ENCODE peak calls at places on chromosome X, in six cellular contexts. D is coronary artery, M is A673, A is cardiac fibroblast, L is upper lobe of right lung, Q is mammary epithelial cell. C is an unnamed sample.

GRCh38 chrX:70033348-70033747 is 16.4 kb downstream of the AWAT2 start:
- DNase-seq in Q (no peak), D (no peak), M (peak; percentile 52), L (peak; percentile 64), A (peak; percentile 51), C (no peak)

GRCh38 chrX:27893211-27893610 is 85.4 kb downstream of the MAGEB10 start:
- DNase-seq in L (no peak), A (no peak), D (no peak), M (no peak), Q (no peak), C (no peak)

GRCh38 chrX:30577362-30577961 is at the start of gene TASL:
- DNase-seq in A (no peak), D (no peak), Q (no peak), L (no peak), M (no peak), C (no peak)

GRCh38 chrX:95346854-95347253 is 1337.8 kb upstream of the DIAPH2 start:
- DNase-seq in D (no peak), M (peak; percentile 39), L (no peak), Q (peak; percentile 3), A (peak; percentile 0), C (no peak)

GRCh38 chrX:1246816-1247215 is 21.8 kb upstream of the CSF2RA start:
- DNase-seq in L (peak; percentile 83), A (peak; percentile 33), D (no peak), M (peak; percentile 85), Q (peak; percentile 35), C (no peak)

GRCh38 chrX:123899701-123900100 is 39.8 kb downstream of the XIAP start:
- DNase-seq in A (peak; percentile 16), L (no peak), M (peak; percentile 23), D (no peak), Q (no peak), C (no peak)

GRCh38 chrX:119145241-119145653 is 17.6 kb upstream of the KIAA1210 start:
- DNase-seq in D (no peak), Q (peak; percentile 4), M (peak; percentile 21), L (no peak), A (peak; percentile 21), C (no peak)

GRCh38 chrX:17585006-17585405 is 152.3 kb upstream of the SCML1 start:
- DNase-seq in D (no peak), A (no peak), Q (no peak), L (no peak), M (no peak), C (no peak)

GRCh38 chrX:21700289-21700688 is 42.2 kb upstream of the KLHL34 start:
- DNase-seq in M (no peak), Q (no peak), L (no peak), D (no peak), A (no peak), C (no peak)

GRCh38 chrX:78327370-78328048 is at the start of gene CYSLTR1:
- DNase-seq in Q (no peak), L (no peak), D (no peak), M (peak; percentile 25), A (no peak), C (no peak)

GRCh38 chrX:131068945-131069719 is 11.0 kb downstream of the ARHGAP36 start:
- DNase-seq in D (no peak), M (peak; percentile 51), A (peak; percentile 3), Q (no peak), L (no peak), C (no peak)

GRCh38 chrX:47030339-47030738 is 47.9 kb upstream of the RGN start:
- DNase-seq in A (peak; percentile 77), Q (peak; percentile 40), M (peak; percentile 85), D (no peak), L (no peak), C (peak; percentile 25)

GRCh38 chrX:675896-676295 is 45.3 kb downstream of the SHOX start:
- DNase-seq in L (no peak), D (no peak), A (no peak), Q (no peak), M (no peak), C (no peak)

GRCh38 chrX:104255465-104255864 is 732 bp upstream of the ESX1 start:
- DNase-seq in A (no peak), Q (peak; percentile 2), M (no peak), L (no peak), D (no peak), C (no peak)

GRCh38 chrX:71292669-71293379 is 8.7 kb upstream of the ITGB1BP2 start:
- DNase-seq in L (no peak), A (no peak), Q (no peak), D (no peak), M (no peak), C (no peak)

GRCh38 chrX:65195621-65196020 is 219.4 kb upstream of the ZC4H2 start:
- DNase-seq in A (no peak), M (no peak), L (no peak), D (no peak), Q (no peak), C (no peak)

GRCh38 chrX:10326578-10326977 is 169.8 kb downstream of the CLCN4 start:
- DNase-seq in L (no peak), D (no peak), Q (no peak), A (peak; percentile 60), M (peak; percentile 23), C (no peak)

GRCh38 chrX:142052238-142052637 is 148.5 kb downstream of the MAGEC1 start:
- DNase-seq in D (no peak), A (no peak), M (no peak), Q (no peak), L (no peak), C (no peak)

GRCh38 chrX:23332101-23332887 is 2.4 kb upstream of the PTCHD1 start:
- DNase-seq in L (no peak), Q (no peak), D (no peak), M (no peak), A (no peak), C (no peak)

GRCh38 chrX:103362504-103362903 is 6.2 kb downstream of the TCEAL9 start:
- DNase-seq in A (peak; percentile 62), D (no peak), M (no peak), L (no peak), Q (no peak), C (peak; percentile 23)

GRCh38 chrX:68693481-68694410 is 46.3 kb downstream of the STARD8 start:
- DNase-seq in Q (peak; percentile 4), L (peak; percentile 87), A (peak; percentile 73), D (peak; percentile 82), M (peak; percentile 49), C (no peak)

GRCh38 chrX:20906571-20906970 is 467.6 kb upstream of the CNKSR2 start:
- DNase-seq in M (no peak), D (no peak), L (no peak), A (no peak), Q (peak; percentile 83), C (no peak)

GRCh38 chrX:87517571-87518141 is at the start of gene KLHL4:
- DNase-seq in L (no peak), M (peak; percentile 3), Q (peak; percentile 82), A (peak; percentile 93), D (no peak), C (peak; percentile 79)

GRCh38 chrX:16892504-16893362 is 22.6 kb upstream of the RBBP7 start:
- DNase-seq in A (peak; percentile 85), Q (peak; percentile 72), D (no peak), M (peak; percentile 91), L (no peak), C (no peak)

GRCh38 chrX:152915541-152916241 is 17.8 kb downstream of the ZNF185 start:
- DNase-seq in M (peak; percentile 64), Q (peak; percentile 20), D (no peak), A (peak; percentile 38), L (no peak), C (no peak)
- TF ChIP-seq CTCF in M (peak; percentile 72), Q (peak; percentile 45), D (peak; percentile 31), A (peak; percentile 61), L (peak; percentile 45), C (peak; percentile 46)

GRCh38 chrX:13087322-13088154 is 43.1 kb upstream of the FAM9C start:
- DNase-seq in L (no peak), Q (peak; percentile 95), A (peak; percentile 46), D (no peak), M (peak; percentile 34), C (peak; percentile 71)

GRCh38 chrX:13084611-13085010 is 40.2 kb upstream of the FAM9C start:
- DNase-seq in Q (no peak), D (no peak), A (no peak), M (no peak), L (no peak), C (no peak)

GRCh38 chrX:13085533-13085932 is 41.1 kb upstream of the FAM9C start:
- DNase-seq in A (no peak), D (no peak), L (no peak), M (no peak), Q (no peak), C (no peak)

GRCh38 chrX:13088155-13088485 is 43.7 kb upstream of the FAM9C start:
- DNase-seq in Q (no peak), A (no peak), D (no peak), M (no peak), L (no peak), C (no peak)

GRCh38 chrX:13086076-13086475 is 41.7 kb upstream of the FAM9C start:
- DNase-seq in A (no peak), Q (no peak), M (no peak), L (no peak), D (no peak), C (no peak)
- H3K4me3 ChIP-seq in A (no peak overlapping the region), Q (no peak overlapping the region), M (no peak overlapping the region), L (no peak overlapping the region), D (no peak overlapping the region), C (no peak overlapping the region)

DNA sequence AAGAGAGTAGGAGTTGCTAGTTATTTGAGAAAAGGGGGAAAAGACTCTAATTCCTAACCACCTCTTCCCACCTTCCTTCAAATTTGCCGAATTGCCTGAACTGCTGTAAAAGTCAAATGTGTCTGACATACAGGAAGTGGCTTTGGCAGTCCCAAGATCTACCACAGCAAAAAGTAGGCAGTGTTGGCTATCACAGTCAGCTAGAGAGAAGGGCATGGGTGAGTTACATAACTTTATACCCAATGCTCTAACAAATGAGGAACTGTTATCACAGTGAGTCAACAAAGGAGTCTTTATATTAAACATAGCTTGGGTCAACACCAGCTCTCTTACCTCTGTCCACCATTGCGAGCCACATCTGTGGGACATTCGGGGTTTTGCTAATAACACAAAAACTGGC is 2.4 kb upstream of the MBNL3 start:
- DNase-seq in Q (peak; percentile 65), L (no peak), D (no peak), M (peak; percentile 18), A (no peak), C (no peak)
- TF ChIP-seq CTCF in Q (peak; percentile 35), L (peak; percentile 15), D (no peak), M (no peak), A (no peak), C (no peak)

DNA sequence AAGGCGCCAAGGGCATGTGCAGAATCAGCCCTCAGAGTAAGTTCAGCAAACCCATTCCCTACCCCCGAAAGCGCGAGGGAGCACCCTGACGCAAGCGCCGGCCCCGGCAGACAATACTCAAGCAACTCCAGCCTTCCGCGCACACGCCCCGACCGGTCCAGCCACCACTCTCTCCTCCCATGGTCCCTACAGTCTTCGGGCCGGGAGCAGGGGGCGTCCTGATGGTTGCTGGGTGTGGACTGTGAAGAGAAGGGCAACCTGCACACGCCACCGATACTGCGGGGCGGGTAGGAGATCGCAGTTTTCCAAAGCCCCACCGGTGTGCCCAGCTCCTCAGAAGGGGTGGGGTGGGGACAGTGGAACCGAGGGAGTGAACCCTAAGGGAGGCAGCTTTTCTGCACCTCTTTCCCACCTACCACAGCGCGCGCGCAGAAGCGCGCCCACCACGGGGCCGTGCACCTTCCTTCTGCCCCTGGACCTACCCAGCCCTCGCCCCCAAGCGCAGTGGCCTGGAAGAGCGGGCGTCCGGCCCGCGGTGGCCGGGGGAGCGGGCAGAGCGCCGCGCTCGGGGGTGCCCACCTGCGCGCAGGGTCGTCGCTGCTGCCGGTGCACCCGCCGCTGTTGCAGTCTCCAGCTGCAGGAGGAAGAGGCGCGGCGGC is 650.2 kb upstream of the DIPK2B start:
- DNase-seq in Q (peak; percentile 44), L (peak; percentile 66), A (peak; percentile 27), D (no peak), M (peak; percentile 66), C (no peak)
- H3K4me3 ChIP-seq in Q (peak overlapping the region; percentile 77), L (peak overlapping the region; percentile 60), A (peak overlapping the region; percentile 68), D (peak overlapping the region; percentile 77), M (peak overlapping the region; percentile 65), C (peak overlapping the region; percentile 62)

GRCh38 chrX:135707880-135708279 is 5.6 kb upstream of the CT45A1 start:
- DNase-seq in A (no peak), L (no peak), Q (no peak), D (no peak), M (peak; percentile 61), C (no peak)
- TF ChIP-seq CTCF in A (no peak), L (peak; percentile 29), Q (peak; percentile 29), D (no peak), M (peak; percentile 69), C (peak; percentile 20)

C was measured in kidney epithelial cell.